ENCODE peak calls at places on chromosomes 11 and 22, in six cellular contexts. One of them, this sample, is unnamed. For H3K27me3, the result is how much of the 10 kb centered on the place peaks cover.

GRCh38 chr22:50531546-50532352 is 1.9 kb upstream of the TYMP start:
- DNase-seq in BJ: no peak
- DNase-seq in CD4-positive, alpha-beta memory T cell: peak
- DNase-seq in small intestine: peak
- DNase-seq in neuronal stem cell: no peak
- DNase-seq in CD4-positive, CD25-positive, alpha-beta regulatory T cell: peak
- DNase-seq in this sample: peak

GRCh38 chr11:93500759-93501158 is 42.4 kb downstream of the SMCO4 start:
- DNase-seq in BJ: no peak
- DNase-seq in CD4-positive, alpha-beta memory T cell: no peak
- DNase-seq in small intestine: no peak
- DNase-seq in neuronal stem cell: no peak
- DNase-seq in CD4-positive, CD25-positive, alpha-beta regulatory T cell: no peak
- DNase-seq in this sample: no peak

GRCh38 chr11:5624489-5625278 is at the start of gene TRIM34:
- DNase-seq in BJ: no peak
- DNase-seq in CD4-positive, alpha-beta memory T cell: peak
- DNase-seq in small intestine: peak
- DNase-seq in neuronal stem cell: peak
- DNase-seq in CD4-positive, CD25-positive, alpha-beta regulatory T cell: peak
- DNase-seq in this sample: peak

GRCh38 chr11:64833198-64833502 is 11.3 kb downstream of the CDC42BPG start:
- DNase-seq in BJ: no peak
- DNase-seq in CD4-positive, alpha-beta memory T cell: no peak
- DNase-seq in small intestine: no peak
- DNase-seq in neuronal stem cell: no peak
- DNase-seq in CD4-positive, CD25-positive, alpha-beta regulatory T cell: no peak
- DNase-seq in this sample: no peak

GRCh38 chr22:44615602-44616180 is 86.3 kb upstream of the PRR5 start:
- DNase-seq in BJ: no peak
- DNase-seq in CD4-positive, alpha-beta memory T cell: no peak
- DNase-seq in small intestine: no peak
- DNase-seq in neuronal stem cell: no peak
- DNase-seq in CD4-positive, CD25-positive, alpha-beta regulatory T cell: no peak
- DNase-seq in this sample: no peak

GRCh38 chr11:115304774-115305472 is 199.3 kb downstream of the CADM1 start:
- DNase-seq in BJ: no peak
- DNase-seq in CD4-positive, alpha-beta memory T cell: no peak
- DNase-seq in small intestine: no peak
- DNase-seq in neuronal stem cell: no peak
- DNase-seq in CD4-positive, CD25-positive, alpha-beta regulatory T cell: no peak
- DNase-seq in this sample: no peak

GRCh38 chr11:94604496-94604895 is 37.3 kb downstream of the PIWIL4 start:
- DNase-seq in BJ: no peak
- DNase-seq in CD4-positive, alpha-beta memory T cell: no peak
- DNase-seq in small intestine: no peak
- DNase-seq in neuronal stem cell: no peak
- DNase-seq in CD4-positive, CD25-positive, alpha-beta regulatory T cell: no peak
- DNase-seq in this sample: peak

GRCh38 chr22:19852177-19852781 is 2.4 kb downstream of the GNB1L start:
- DNase-seq in BJ: no peak
- DNase-seq in CD4-positive, alpha-beta memory T cell: no peak
- DNase-seq in small intestine: no peak
- DNase-seq in neuronal stem cell: no peak
- DNase-seq in CD4-positive, CD25-positive, alpha-beta regulatory T cell: no peak
- DNase-seq in this sample: no peak

GRCh38 chr11:110795124-110795624 is 82.9 kb upstream of the ARHGAP20 start:
- DNase-seq in BJ: no peak
- DNase-seq in CD4-positive, alpha-beta memory T cell: no peak
- DNase-seq in small intestine: no peak
- DNase-seq in neuronal stem cell: no peak
- DNase-seq in CD4-positive, CD25-positive, alpha-beta regulatory T cell: no peak
- DNase-seq in this sample: no peak

GRCh38 chr11:73323464-73323863 is 15.4 kb downstream of the ARHGEF17 start:
- DNase-seq in BJ: no peak
- DNase-seq in CD4-positive, alpha-beta memory T cell: no peak
- DNase-seq in small intestine: no peak
- DNase-seq in neuronal stem cell: no peak
- DNase-seq in CD4-positive, CD25-positive, alpha-beta regulatory T cell: no peak
- DNase-seq in this sample: peak

GRCh38 chr22:49966716-49967332 is 6.3 kb downstream of the PIM3 start:
- DNase-seq in BJ: no peak
- DNase-seq in CD4-positive, alpha-beta memory T cell: peak
- DNase-seq in small intestine: no peak
- DNase-seq in neuronal stem cell: no peak
- DNase-seq in CD4-positive, CD25-positive, alpha-beta regulatory T cell: no peak
- DNase-seq in this sample: peak

GRCh38 chr11:86116386-86116726 is 47.5 kb upstream of the PICALM start:
- DNase-seq in BJ: no peak
- DNase-seq in CD4-positive, alpha-beta memory T cell: peak
- DNase-seq in small intestine: no peak
- DNase-seq in neuronal stem cell: no peak
- DNase-seq in CD4-positive, CD25-positive, alpha-beta regulatory T cell: peak
- DNase-seq in this sample: peak

GRCh38 chr22:49788492-49788891 is 39.2 kb downstream of the BRD1 start:
- DNase-seq in BJ: no peak
- DNase-seq in CD4-positive, alpha-beta memory T cell: no peak
- DNase-seq in small intestine: no peak
- DNase-seq in neuronal stem cell: no peak
- DNase-seq in CD4-positive, CD25-positive, alpha-beta regulatory T cell: peak
- DNase-seq in this sample: no peak

GRCh38 chr22:19776433-19777031 is 16.0 kb downstream of the TBX1 start:
- DNase-seq in BJ: no peak
- DNase-seq in CD4-positive, alpha-beta memory T cell: no peak
- DNase-seq in small intestine: no peak
- DNase-seq in neuronal stem cell: no peak
- DNase-seq in CD4-positive, CD25-positive, alpha-beta regulatory T cell: no peak
- DNase-seq in this sample: no peak

GRCh38 chr11:67416416-67417335 is 1.2 kb downstream of the CARNS1 start:
- DNase-seq in BJ: no peak
- DNase-seq in CD4-positive, alpha-beta memory T cell: peak
- DNase-seq in small intestine: no peak
- DNase-seq in neuronal stem cell: no peak
- DNase-seq in CD4-positive, CD25-positive, alpha-beta regulatory T cell: peak
- DNase-seq in this sample: no peak

GRCh38 chr22:35299217-35299716 is 427 bp upstream of the TOM1 start:
- DNase-seq in BJ: no peak
- DNase-seq in CD4-positive, alpha-beta memory T cell: no peak
- DNase-seq in small intestine: no peak
- DNase-seq in neuronal stem cell: peak
- DNase-seq in CD4-positive, CD25-positive, alpha-beta regulatory T cell: no peak
- DNase-seq in this sample: peak

GRCh38 chr11:79616392-79616831 is 175.6 kb upstream of the TENM4 start:
- DNase-seq in BJ: no peak
- DNase-seq in CD4-positive, alpha-beta memory T cell: no peak
- DNase-seq in small intestine: peak
- DNase-seq in neuronal stem cell: no peak
- DNase-seq in CD4-positive, CD25-positive, alpha-beta regulatory T cell: no peak
- DNase-seq in this sample: no peak

GRCh38 chr22:20239063-20239950 is 28.8 kb downstream of the RTN4R start:
- DNase-seq in BJ: no peak
- DNase-seq in CD4-positive, alpha-beta memory T cell: no peak
- DNase-seq in small intestine: no peak
- DNase-seq in neuronal stem cell: no peak
- DNase-seq in CD4-positive, CD25-positive, alpha-beta regulatory T cell: peak
- DNase-seq in this sample: peak

GRCh38 chr11:126307706-126308105 is 3.8 kb downstream of the DCPS start:
- DNase-seq in BJ: no peak
- DNase-seq in CD4-positive, alpha-beta memory T cell: no peak
- DNase-seq in small intestine: no peak
- DNase-seq in neuronal stem cell: no peak
- DNase-seq in CD4-positive, CD25-positive, alpha-beta regulatory T cell: peak
- DNase-seq in this sample: peak

GRCh38 chr11:47553417-47553746 is 450 bp upstream of the CELF1 start:
- DNase-seq in BJ: no peak
- DNase-seq in CD4-positive, alpha-beta memory T cell: no peak
- DNase-seq in small intestine: no peak
- DNase-seq in neuronal stem cell: no peak
- DNase-seq in CD4-positive, CD25-positive, alpha-beta regulatory T cell: no peak
- DNase-seq in this sample: no peak

GRCh38 chr22:23263651-23264555 is 83.6 kb downstream of the BCR start:
- DNase-seq in BJ: no peak
- DNase-seq in CD4-positive, alpha-beta memory T cell: peak
- DNase-seq in small intestine: no peak
- DNase-seq in neuronal stem cell: no peak
- DNase-seq in CD4-positive, CD25-positive, alpha-beta regulatory T cell: peak
- DNase-seq in this sample: no peak

GRCh38 chr22:47344414-47344813 is 582.0 kb downstream of the TBC1D22A start:
- DNase-seq in BJ: no peak
- DNase-seq in CD4-positive, alpha-beta memory T cell: no peak
- DNase-seq in small intestine: no peak
- DNase-seq in neuronal stem cell: no peak
- DNase-seq in CD4-positive, CD25-positive, alpha-beta regulatory T cell: no peak
- DNase-seq in this sample: no peak

GRCh38 chr22:39452740-39453040 is 4.1 kb upstream of the MGAT3 start:
- DNase-seq in BJ: no peak
- DNase-seq in CD4-positive, alpha-beta memory T cell: no peak
- DNase-seq in small intestine: no peak
- DNase-seq in neuronal stem cell: no peak
- DNase-seq in CD4-positive, CD25-positive, alpha-beta regulatory T cell: no peak
- DNase-seq in this sample: no peak

GRCh38 chr11:43770173-43770572 is 89.6 kb downstream of the HSD17B12 start:
- DNase-seq in BJ: no peak
- DNase-seq in CD4-positive, alpha-beta memory T cell: no peak
- DNase-seq in small intestine: no peak
- DNase-seq in neuronal stem cell: no peak
- DNase-seq in CD4-positive, CD25-positive, alpha-beta regulatory T cell: no peak
- DNase-seq in this sample: no peak

GRCh38 chr11:107691003-107691402 is 20.9 kb downstream of the SLN start:
- DNase-seq in BJ: no peak
- DNase-seq in CD4-positive, alpha-beta memory T cell: no peak
- DNase-seq in small intestine: no peak
- DNase-seq in neuronal stem cell: no peak
- DNase-seq in CD4-positive, CD25-positive, alpha-beta regulatory T cell: no peak
- DNase-seq in this sample: peak

GRCh38 chr11:45382133-45382878 is 96.2 kb upstream of the SYT13 start:
- DNase-seq in BJ: no peak
- DNase-seq in CD4-positive, alpha-beta memory T cell: no peak
- DNase-seq in small intestine: no peak
- DNase-seq in neuronal stem cell: no peak
- DNase-seq in CD4-positive, CD25-positive, alpha-beta regulatory T cell: no peak
- DNase-seq in this sample: no peak

GRCh38 chr11:45374632-45375031 is 88.5 kb upstream of the SYT13 start:
- DNase-seq in BJ: no peak
- DNase-seq in CD4-positive, alpha-beta memory T cell: peak
- DNase-seq in small intestine: no peak
- DNase-seq in neuronal stem cell: no peak
- DNase-seq in CD4-positive, CD25-positive, alpha-beta regulatory T cell: no peak
- DNase-seq in this sample: no peak

GRCh38 chr11:45383229-45383628 is 97.1 kb upstream of the SYT13 start:
- DNase-seq in BJ: no peak
- DNase-seq in CD4-positive, alpha-beta memory T cell: no peak
- DNase-seq in small intestine: no peak
- DNase-seq in neuronal stem cell: no peak
- DNase-seq in CD4-positive, CD25-positive, alpha-beta regulatory T cell: no peak
- DNase-seq in this sample: peak

GRCh38 chr11:45378516-45378915 is 92.4 kb upstream of the SYT13 start:
- DNase-seq in BJ: no peak
- DNase-seq in CD4-positive, alpha-beta memory T cell: no peak
- DNase-seq in small intestine: no peak
- DNase-seq in neuronal stem cell: no peak
- DNase-seq in CD4-positive, CD25-positive, alpha-beta regulatory T cell: no peak
- DNase-seq in this sample: no peak

DNA sequence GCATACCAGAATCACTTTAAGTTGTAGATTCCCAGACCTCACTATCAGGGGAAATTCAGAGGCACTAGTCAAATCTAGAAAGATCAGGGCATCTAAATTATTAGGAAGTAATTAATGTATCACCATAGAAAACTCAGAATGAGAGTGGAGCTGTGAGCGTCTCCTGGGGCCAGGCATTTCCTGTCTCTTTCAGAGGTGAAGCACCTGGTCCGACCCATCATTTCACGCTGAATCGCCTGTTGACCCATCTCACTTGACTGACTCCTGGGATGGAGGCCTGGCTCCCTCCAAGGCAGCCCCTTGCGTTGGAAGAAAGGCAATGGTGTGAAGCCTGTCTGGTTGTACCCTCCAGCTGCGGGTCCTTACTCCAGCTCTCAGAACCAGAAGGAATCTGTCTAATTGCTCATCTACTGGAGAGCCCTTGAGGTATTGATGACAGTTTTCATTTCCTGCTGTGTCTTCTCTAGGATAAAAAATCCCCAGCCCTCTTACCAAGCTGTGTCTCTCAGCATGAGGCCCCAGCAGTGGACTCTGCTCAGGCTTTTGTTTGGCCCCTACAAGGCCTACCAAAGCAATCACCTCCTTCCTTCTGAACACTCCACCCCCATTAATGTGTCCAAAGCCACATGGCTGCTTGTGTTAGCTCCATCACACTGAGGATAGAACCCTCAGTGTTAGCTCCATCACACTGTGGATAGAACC is 93.2 kb upstream of the SYT13 start:
- DNase-seq in BJ: no peak
- DNase-seq in CD4-positive, alpha-beta memory T cell: no peak
- DNase-seq in small intestine: no peak
- DNase-seq in neuronal stem cell: no peak
- DNase-seq in CD4-positive, CD25-positive, alpha-beta regulatory T cell: no peak
- DNase-seq in this sample: no peak
- H3K27me3 ChIP-seq in BJ: under half
- H3K27me3 ChIP-seq in CD4-positive, alpha-beta memory T cell: under half
- H3K27me3 ChIP-seq in small intestine: under half
- H3K27me3 ChIP-seq in neuronal stem cell: under half
- H3K27me3 ChIP-seq in CD4-positive, CD25-positive, alpha-beta regulatory T cell: under half
- H3K27me3 ChIP-seq in this sample: half or more

GRCh38 chr22:41917375-41917905 is 2.6 kb upstream of the SHISA8 start:
- DNase-seq in BJ: no peak
- DNase-seq in CD4-positive, alpha-beta memory T cell: no peak
- DNase-seq in small intestine: no peak
- DNase-seq in neuronal stem cell: no peak
- DNase-seq in CD4-positive, CD25-positive, alpha-beta regulatory T cell: no peak
- DNase-seq in this sample: no peak
- H3K27me3 ChIP-seq in BJ: under half
- H3K27me3 ChIP-seq in CD4-positive, alpha-beta memory T cell: under half
- H3K27me3 ChIP-seq in small intestine: under half
- H3K27me3 ChIP-seq in neuronal stem cell: half or more
- H3K27me3 ChIP-seq in CD4-positive, CD25-positive, alpha-beta regulatory T cell: under half
- H3K27me3 ChIP-seq in this sample: under half

GRCh38 chr11:68610452-68611116 is 73.8 kb upstream of the GAL start:
- DNase-seq in BJ: no peak
- DNase-seq in CD4-positive, alpha-beta memory T cell: no peak
- DNase-seq in small intestine: no peak
- DNase-seq in neuronal stem cell: no peak
- DNase-seq in CD4-positive, CD25-positive, alpha-beta regulatory T cell: no peak
- DNase-seq in this sample: peak

GRCh38 chr11:68617925-68618809 is 66.2 kb upstream of the GAL start:
- DNase-seq in BJ: no peak
- DNase-seq in CD4-positive, alpha-beta memory T cell: no peak
- DNase-seq in small intestine: no peak
- DNase-seq in neuronal stem cell: no peak
- DNase-seq in CD4-positive, CD25-positive, alpha-beta regulatory T cell: no peak
- DNase-seq in this sample: no peak

GRCh38 chr11:68609761-68610160 is 74.6 kb upstream of the GAL start:
- DNase-seq in BJ: no peak
- DNase-seq in CD4-positive, alpha-beta memory T cell: no peak
- DNase-seq in small intestine: no peak
- DNase-seq in neuronal stem cell: no peak
- DNase-seq in CD4-positive, CD25-positive, alpha-beta regulatory T cell: no peak
- DNase-seq in this sample: no peak

GRCh38 chr11:68615657-68616056 is 68.7 kb upstream of the GAL start:
- DNase-seq in BJ: no peak
- DNase-seq in CD4-positive, alpha-beta memory T cell: no peak
- DNase-seq in small intestine: no peak
- DNase-seq in neuronal stem cell: no peak
- DNase-seq in CD4-positive, CD25-positive, alpha-beta regulatory T cell: no peak
- DNase-seq in this sample: no peak
- H3K27me3 ChIP-seq in BJ: under half
- H3K27me3 ChIP-seq in CD4-positive, alpha-beta memory T cell: under half
- H3K27me3 ChIP-seq in small intestine: under half
- H3K27me3 ChIP-seq in neuronal stem cell: under half
- H3K27me3 ChIP-seq in CD4-positive, CD25-positive, alpha-beta regulatory T cell: under half
- H3K27me3 ChIP-seq in this sample: under half

GRCh38 chr11:61556621-61557020 is 24.3 kb downstream of the SYT7 start:
- DNase-seq in BJ: no peak
- DNase-seq in CD4-positive, alpha-beta memory T cell: no peak
- DNase-seq in small intestine: no peak
- DNase-seq in neuronal stem cell: no peak
- DNase-seq in CD4-positive, CD25-positive, alpha-beta regulatory T cell: no peak
- DNase-seq in this sample: no peak
- H3K27me3 ChIP-seq in BJ: half or more
- H3K27me3 ChIP-seq in CD4-positive, alpha-beta memory T cell: under half
- H3K27me3 ChIP-seq in small intestine: under half
- H3K27me3 ChIP-seq in neuronal stem cell: half or more
- H3K27me3 ChIP-seq in CD4-positive, CD25-positive, alpha-beta regulatory T cell: under half
- H3K27me3 ChIP-seq in this sample: half or more

This sample was measured in adipocyte.